ENCODE peak calls at places on chromosomes 16 and 17, in eight cellular contexts. A is pancreas, I is dorsolateral prefrontal cortex, S is thoracic aorta, M is osteocyte, N is A549, Q is H9, G is osteoblast. O is an unnamed sample.

GRCh38 chr17:8120520-8121443 is 2.5 kb upstream of the ALOXE3 start:
- DNase-seq in A (peak), I (peak), S (no peak), M (peak), N (peak), Q (peak), G (peak), O (peak)

GRCh38 chr16:85153656-85154091 is 41.4 kb upstream of the CIBAR2 start:
- DNase-seq in A (no peak), I (no peak), S (no peak), M (no peak), N (no peak), Q (no peak), G (peak), O (no peak)

GRCh38 chr16:49594706-49595534 is 221.3 kb downstream of the C16orf78 start:
- DNase-seq in A (no peak), I (no peak), S (no peak), M (peak), N (no peak), Q (peak), G (no peak), O (peak)

GRCh38 chr16:5064915-5065314 is 841 bp downstream of the C16orf89 start:
- DNase-seq in A (peak), I (no peak), S (no peak), M (no peak), N (no peak), Q (no peak), G (no peak), O (no peak)

GRCh38 chr16:11667824-11668589 is at the start of gene SNN:
- DNase-seq in A (peak), I (peak), S (no peak), M (peak), N (peak), Q (peak), G (peak), O (no peak)

GRCh38 chr17:42843358-42843934 is 934 bp upstream of the AOC2 start:
- DNase-seq in A (peak), I (peak), S (no peak), M (no peak), N (peak), Q (no peak), G (peak), O (no peak)

GRCh38 chr17:18278867-18279266 is 18.4 kb downstream of the MIEF2 start:
- DNase-seq in A (no peak), I (no peak), S (no peak), M (no peak), N (no peak), Q (no peak), G (peak), O (no peak)

GRCh38 chr16:57815987-57816745 is 13.9 kb upstream of the KIFC3 start:
- DNase-seq in A (peak), I (peak), S (peak), M (peak), N (peak), Q (peak), G (peak), O (peak)

GRCh38 chr16:50067290-50067853 is 1.6 kb downstream of the HEATR3 start:
- DNase-seq in A (no peak), I (peak), S (no peak), M (no peak), N (peak), Q (no peak), G (peak), O (no peak)

GRCh38 chr17:16584273-16584995 is 15.4 kb upstream of the ZNF287 start:
- DNase-seq in A (peak), I (peak), S (peak), M (peak), N (peak), Q (peak), G (peak), O (peak)

GRCh38 chr16:75188832-75189477 is 18.0 kb downstream of the CTRB2 start:
- DNase-seq in A (no peak), I (no peak), S (no peak), M (peak), N (no peak), Q (no peak), G (no peak), O (no peak)

GRCh38 chr17:57045868-57046671 is 39.0 kb upstream of the AKAP1 start:
- DNase-seq in A (peak), I (no peak), S (no peak), M (no peak), N (no peak), Q (peak), G (peak), O (no peak)

GRCh38 chr16:58492735-58493134 is 7.2 kb upstream of the NDRG4 start:
- DNase-seq in A (no peak), I (no peak), S (no peak), M (no peak), N (no peak), Q (peak), G (peak), O (no peak)

GRCh38 chr16:2160915-2161551 is 5.5 kb downstream of the TRAF7 start:
- DNase-seq in A (no peak), I (no peak), S (no peak), M (no peak), N (no peak), Q (no peak), G (peak), O (no peak)

GRCh38 chr16:1019234-1019933 is 37.8 kb downstream of the SOX8 start:
- DNase-seq in A (peak), I (peak), S (no peak), M (no peak), N (no peak), Q (no peak), G (peak), O (no peak)

GRCh38 chr16:2859686-2860265 is 1.8 kb upstream of the PRSS22 start:
- DNase-seq in A (no peak), I (no peak), S (no peak), M (no peak), N (no peak), Q (no peak), G (peak), O (no peak)

GRCh38 chr17:17748179-17748578 is 66.9 kb downstream of the RAI1 start:
- DNase-seq in A (no peak), I (no peak), S (no peak), M (no peak), N (no peak), Q (no peak), G (no peak), O (no peak)

GRCh38 chr16:67544844-67545664 is 16.4 kb downstream of the RIPOR1 start:
- DNase-seq in A (peak), I (no peak), S (no peak), M (no peak), N (no peak), Q (no peak), G (peak), O (peak)

GRCh38 chr17:81926451-81927144 is 937 bp downstream of the MAFG start:
- DNase-seq in A (peak), I (no peak), S (no peak), M (no peak), N (peak), Q (peak), G (peak), O (peak)

GRCh38 chr16:81608515-81609209 is 164.1 kb downstream of the CMIP start:
- DNase-seq in A (no peak), I (peak), S (no peak), M (no peak), N (no peak), Q (no peak), G (peak), O (no peak)

GRCh38 chr17:11589706-11590105 is 8.6 kb upstream of the DNAH9 start:
- DNase-seq in A (peak), I (no peak), S (no peak), M (no peak), N (no peak), Q (peak), G (no peak), O (no peak)

GRCh38 chr17:565506-565905 is 149.1 kb downstream of the VPS53 start:
- DNase-seq in A (no peak), I (no peak), S (no peak), M (no peak), N (no peak), Q (peak), G (no peak), O (no peak)
- TF ChIP-seq CTCF in A (no peak), I (no peak), S (no peak), M (no peak), N (peak), Q (peak), G (peak), O (no peak)

DNA sequence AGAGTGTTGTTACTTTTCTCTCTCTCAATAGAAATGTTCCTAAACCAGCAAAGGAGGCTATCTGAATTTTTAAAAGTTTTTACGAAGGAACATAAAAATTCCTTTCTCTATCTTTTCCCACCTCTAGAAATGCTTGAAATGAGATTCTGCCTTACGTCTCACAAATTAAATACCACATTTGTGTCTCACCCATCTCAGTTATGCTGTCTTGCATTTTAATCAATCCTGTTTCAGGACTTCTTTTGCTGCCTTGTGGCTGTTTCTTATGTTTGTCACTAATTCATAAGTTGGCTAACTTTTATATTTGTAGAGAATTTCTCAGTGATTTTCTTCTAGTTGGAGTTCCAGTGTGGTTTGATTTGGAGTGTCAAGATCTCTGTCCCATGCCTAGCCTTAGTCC is 3.5 kb downstream of the OMG start:
- DNase-seq in A (no peak), I (no peak), S (no peak), M (no peak), N (no peak), Q (no peak), G (no peak), O (no peak)
- TF ChIP-seq CTCF in A (no peak), I (no peak), S (no peak), M (no peak), N (no peak), Q (no peak), G (no peak), O (no peak)

DNA sequence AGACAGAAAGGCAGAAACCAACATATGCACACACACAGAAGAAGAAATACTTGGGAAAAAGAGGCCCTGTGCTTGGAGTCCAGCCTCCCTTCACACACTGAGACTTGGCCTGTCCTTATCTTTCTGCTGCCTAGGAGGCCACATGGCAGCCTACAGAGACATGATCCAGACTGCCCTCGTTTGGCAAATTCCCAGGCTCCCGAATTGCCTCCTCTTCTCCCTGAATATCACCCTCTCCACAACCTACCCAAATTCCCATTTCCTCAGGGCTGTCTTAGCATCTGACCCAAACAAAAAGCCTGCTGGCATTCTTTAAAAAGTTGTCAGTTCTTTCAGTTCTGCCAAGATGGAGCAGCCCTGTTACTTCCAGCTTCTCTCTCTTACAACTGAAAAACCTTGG is 59.8 kb downstream of the DNAH17 start:
- DNase-seq in A (no peak), I (no peak), S (no peak), M (no peak), N (no peak), Q (no peak), G (peak), O (no peak)
- TF ChIP-seq CTCF in A (no peak), I (no peak), S (no peak), M (no peak), N (no peak), Q (no peak), G (no peak), O (no peak)

GRCh38 chr17:49677134-49677932 is 564 bp downstream of the SPOP start:
- DNase-seq in A (peak), I (peak), S (peak), M (peak), N (peak), Q (peak), G (peak), O (peak)
- TF ChIP-seq CTCF in A (no peak), I (no peak), S (no peak), M (no peak), N (no peak), Q (no peak), G (no peak), O (no peak)

GRCh38 chr16:83393196-83393981 is 414.4 kb upstream of the HSBP1 start:
- DNase-seq in A (no peak), I (no peak), S (peak), M (no peak), N (no peak), Q (no peak), G (peak), O (peak)

GRCh38 chr16:83389751-83390150 is 418.0 kb upstream of the HSBP1 start:
- DNase-seq in A (no peak), I (no peak), S (no peak), M (no peak), N (no peak), Q (no peak), G (no peak), O (no peak)

GRCh38 chr16:83392743-83393142 is 415.0 kb upstream of the HSBP1 start:
- DNase-seq in A (no peak), I (no peak), S (no peak), M (no peak), N (no peak), Q (no peak), G (no peak), O (peak)

GRCh38 chr16:83390759-83391158 is 417.0 kb upstream of the HSBP1 start:
- DNase-seq in A (no peak), I (no peak), S (no peak), M (no peak), N (no peak), Q (no peak), G (peak), O (no peak)
- TF ChIP-seq CTCF in A (no peak), I (no peak), S (no peak), M (no peak), N (no peak), Q (no peak), G (no peak), O (no peak)

DNA sequence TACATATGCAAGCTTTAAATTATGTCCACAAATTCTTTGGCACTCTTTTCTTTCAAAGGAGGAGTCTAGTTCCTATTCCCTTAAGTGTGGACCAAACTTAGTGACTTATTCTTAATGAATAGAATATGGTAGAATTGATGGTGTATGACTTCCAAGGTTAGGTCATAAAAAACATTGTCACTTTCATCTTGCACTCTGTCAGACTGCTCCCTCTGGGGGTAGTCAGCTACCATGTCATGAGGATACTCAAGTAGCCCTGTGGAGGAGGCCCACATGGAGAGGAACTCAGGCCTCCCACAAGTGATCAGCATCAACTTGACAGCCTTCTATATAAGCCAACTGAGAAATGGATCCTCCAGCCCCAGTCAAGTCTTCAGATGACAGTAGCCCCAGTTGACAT is 58.0 kb upstream of the SCNN1B start:
- DNase-seq in A (no peak), I (no peak), S (no peak), M (no peak), N (no peak), Q (no peak), G (no peak), O (no peak)
- TF ChIP-seq CTCF in A (no peak), I (no peak), S (no peak), M (no peak), N (no peak), Q (peak), G (no peak), O (no peak)